ENCODE peak calls at places on chromosome 14, in six cellular contexts. L is neural crest cell, H is iPS DF 6.9, Q is Calu3, G is kidney tubule cell, J is fibroblast of the aortic adventitia. Y is an unnamed sample.

GRCh38 chr14:93954900-93955891 is 21.2 kb downstream of the ASB2 start:
- DNase-seq in L (no peak), H (no peak), Q (no peak), G (no peak), J (no peak), Y (no peak)

GRCh38 chr14:21993070-21993469 is 319.5 kb upstream of the OR4E1 start:
- DNase-seq in L (no peak), H (no peak), Q (no peak), G (no peak), J (no peak), Y (no peak)

GRCh38 chr14:104284107-104284592 is 145.8 kb downstream of the KIF26A start:
- DNase-seq in L (no peak), H (no peak), Q (no peak), G (no peak), J (no peak), Y (no peak)

GRCh38 chr14:95981939-95982338 is 57.2 kb upstream of the C14orf132 start:
- DNase-seq in L (no peak), H (no peak), Q (no peak), G (no peak), J (no peak), Y (no peak)

GRCh38 chr14:88695873-88696272 is 96.9 kb downstream of the EML5 start:
- DNase-seq in L (no peak), H (no peak), Q (no peak), G (peak; percentile 22), J (no peak), Y (peak; percentile 44)

GRCh38 chr14:68807148-68807600 is 14.3 kb upstream of the ZFP36L1 start:
- DNase-seq in L (no peak), H (no peak), Q (peak; percentile 35), G (peak; percentile 68), J (peak; percentile 82), Y (peak; percentile 56)

GRCh38 chr14:101480022-101480746 is 81.1 kb upstream of the DIO3 start:
- DNase-seq in L (no peak), H (no peak), Q (no peak), G (no peak), J (no peak), Y (no peak)

GRCh38 chr14:100056964-100057817 is 8.0 kb upstream of the EVL start:
- DNase-seq in L (no peak), H (no peak), Q (no peak), G (no peak), J (peak; percentile 46), Y (peak; percentile 50)

GRCh38 chr14:90484291-90484690 is 87.5 kb downstream of the CALM1 start:
- DNase-seq in L (no peak), H (no peak), Q (no peak), G (no peak), J (no peak), Y (no peak)

GRCh38 chr14:20631023-20631820 is 10.3 kb downstream of the OR6S1 start:
- DNase-seq in L (peak; percentile 62), H (no peak), Q (peak; percentile 61), G (peak; percentile 71), J (peak; percentile 76), Y (peak; percentile 55)

GRCh38 chr14:69553221-69553620 is 21.4 kb downstream of the CCDC177 start:
- DNase-seq in L (no peak), H (no peak), Q (peak; percentile 9), G (peak; percentile 31), J (peak; percentile 93), Y (peak; percentile 85)

GRCh38 chr14:52598568-52598967 is 45.9 kb downstream of the GPR137C start:
- DNase-seq in L (no peak), H (no peak), Q (no peak), G (no peak), J (no peak), Y (no peak)

GRCh38 chr14:101514136-101514535 is 47.2 kb upstream of the DIO3 start:
- DNase-seq in L (no peak), H (no peak), Q (no peak), G (no peak), J (no peak), Y (no peak)

GRCh38 chr14:100118377-100119011 is 41.0 kb downstream of the DEGS2 start:
- DNase-seq in L (no peak), H (no peak), Q (no peak), G (no peak), J (no peak), Y (no peak)

GRCh38 chr14:25048170-25049126 is 1.5 kb downstream of the STXBP6 start:
- DNase-seq in L (no peak), H (no peak), Q (no peak), G (peak; percentile 30), J (peak; percentile 91), Y (peak; percentile 48)

GRCh38 chr14:96267336-96267735 is 11.3 kb downstream of the BDKRB1 start:
- DNase-seq in L (no peak), H (no peak), Q (no peak), G (peak; percentile 44), J (peak; percentile 92), Y (peak; percentile 95)

GRCh38 chr14:56295743-56296142 is 177.5 kb downstream of the PELI2 start:
- DNase-seq in L (no peak), H (no peak), Q (no peak), G (no peak), J (no peak), Y (peak; percentile 51)

GRCh38 chr14:38199076-38199475 is 8.6 kb upstream of the SSTR1 start:
- DNase-seq in L (no peak), H (no peak), Q (no peak), G (no peak), J (no peak), Y (no peak)

GRCh38 chr14:105890474-105891220 is 364.3 kb downstream of the TMEM121 start:
- DNase-seq in L (no peak), H (no peak), Q (no peak), G (no peak), J (no peak), Y (no peak)

GRCh38 chr14:88698651-88699050 is 94.1 kb downstream of the EML5 start:
- DNase-seq in L (no peak), H (no peak), Q (no peak), G (peak; percentile 44), J (no peak), Y (peak; percentile 96)

GRCh38 chr14:68669101-68669500 is 123.8 kb downstream of the ZFP36L1 start:
- DNase-seq in L (no peak), H (no peak), Q (peak; percentile 49), G (no peak), J (no peak), Y (peak; percentile 29)

GRCh38 chr14:80764921-80765507 is 176.5 kb downstream of the CEP128 start:
- DNase-seq in L (no peak), H (no peak), Q (no peak), G (no peak), J (no peak), Y (no peak)

Y was measured in bronchial epithelial cell.